ENCODE peak calls at places on chromosomes 16 and 17, in six cellular contexts. M is D721Med, U is pancreas, Q is left lung, X is A549, G is nephron progenitor cell. K is an unnamed sample.

GRCh38 chr17:31494259-31495048 is 103.0 kb downstream of the RAB11FIP4 start:
- DNase-seq in M (no peak), U (no peak), Q (no peak), X (no peak), G (no peak), K (no peak)

GRCh38 chr17:53032861-53033271 is 789.9 kb upstream of the KIF2B start:
- DNase-seq in M (no peak), U (no peak), Q (no peak), X (peak; percentile 65), G (peak; percentile 48), K (no peak)

GRCh38 chr16:57146735-57147134 is 39.1 kb downstream of the PSME3IP1 start:
- DNase-seq in M (no peak), U (no peak), Q (peak; percentile 33), X (peak; percentile 46), G (no peak), K (no peak)

GRCh38 chr16:13660807-13661206 is 259.1 kb upstream of the ERCC4 start:
- DNase-seq in M (no peak), U (no peak), Q (no peak), X (peak; percentile 15), G (no peak), K (no peak)

GRCh38 chr17:58096892-58097291 is 13.7 kb downstream of the DYNLL2 start:
- DNase-seq in M (no peak), U (no peak), Q (no peak), X (no peak), G (no peak), K (no peak)

GRCh38 chr17:77107506-77108433 is 33.0 kb upstream of the SEC14L1 start:
- DNase-seq in M (no peak), U (no peak), Q (no peak), X (no peak), G (no peak), K (no peak)

GRCh38 chr17:17204041-17204591 is 2.0 kb downstream of the PLD6 start:
- DNase-seq in M (no peak), U (peak; percentile 65), Q (peak; percentile 73), X (no peak), G (no peak), K (no peak)

GRCh38 chr16:68503334-68503733 is 35.8 kb upstream of the ZFP90 start:
- DNase-seq in M (no peak), U (no peak), Q (no peak), X (no peak), G (no peak), K (no peak)

GRCh38 chr16:65070831-65071230 is 51.0 kb downstream of the CDH11 start:
- DNase-seq in M (no peak), U (no peak), Q (no peak), X (peak; percentile 87), G (no peak), K (no peak)

GRCh38 chr17:49913226-49914095 is 55.5 kb upstream of the DLX4 start:
- DNase-seq in M (no peak), U (no peak), Q (no peak), X (peak; percentile 45), G (no peak), K (no peak)

DNA sequence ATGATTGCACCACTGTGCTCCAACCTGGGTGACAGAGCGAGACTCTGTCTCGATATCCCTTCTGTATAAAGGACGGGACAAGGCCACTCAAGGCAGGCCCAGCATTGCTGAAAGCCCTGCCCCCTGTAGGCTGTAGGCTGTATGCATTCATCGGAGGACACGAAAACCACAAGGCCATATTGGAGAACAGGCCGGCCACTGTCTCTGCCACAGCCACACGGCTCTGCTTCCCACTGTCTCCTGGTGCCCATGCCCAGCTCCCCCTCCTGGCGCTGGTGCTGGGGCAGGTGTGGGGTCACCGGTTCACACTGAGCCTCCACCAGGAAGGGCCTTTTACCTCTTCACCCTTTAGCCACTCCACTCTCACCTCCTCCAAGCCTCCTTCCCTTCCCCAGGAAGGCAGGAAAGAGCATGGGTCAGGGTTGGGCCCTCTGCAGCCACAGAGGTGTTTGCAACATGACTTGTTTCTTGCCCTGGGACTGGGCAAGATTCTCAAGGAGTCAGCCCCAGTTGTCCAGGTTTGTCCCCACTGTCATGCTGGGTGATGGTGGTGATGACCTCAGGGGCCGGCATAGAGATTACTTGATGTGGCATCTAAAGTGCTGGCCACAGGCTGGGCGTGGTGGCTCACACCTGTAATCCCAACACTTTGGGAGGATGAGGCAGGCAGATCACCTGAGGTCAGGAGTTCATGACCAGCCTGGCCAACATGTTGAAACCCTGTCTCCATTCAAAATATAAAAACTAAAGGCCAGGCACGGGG is 5.3 kb upstream of the NTN3 start:
- DNase-seq in M (no peak), U (no peak), Q (peak; percentile 25), X (peak; percentile 55), G (no peak), K (no peak)
- TF ChIP-seq CTCF in M (peak; percentile 36), U (no peak), Q (no peak), X (no peak), G (peak; percentile 22), K (peak; percentile 36)

GRCh38 chr17:9646556-9646905 is 1.2 kb downstream of the USP43 start:
- DNase-seq in M (no peak), U (no peak), Q (no peak), X (no peak), G (no peak), K (no peak)

GRCh38 chr17:9643611-9644010 is 1.7 kb upstream of the USP43 start:
- DNase-seq in M (no peak), U (no peak), Q (no peak), X (no peak), G (no peak), K (no peak)

GRCh38 chr17:9647014-9647413 is 1.7 kb downstream of the USP43 start:
- DNase-seq in M (no peak), U (no peak), Q (no peak), X (no peak), G (peak; percentile 23), K (no peak)

GRCh38 chr17:9644910-9645751 is at the start of gene USP43:
- DNase-seq in M (no peak), U (peak; percentile 78), Q (peak; percentile 89), X (peak; percentile 72), G (peak; percentile 55), K (no peak)

DNA sequence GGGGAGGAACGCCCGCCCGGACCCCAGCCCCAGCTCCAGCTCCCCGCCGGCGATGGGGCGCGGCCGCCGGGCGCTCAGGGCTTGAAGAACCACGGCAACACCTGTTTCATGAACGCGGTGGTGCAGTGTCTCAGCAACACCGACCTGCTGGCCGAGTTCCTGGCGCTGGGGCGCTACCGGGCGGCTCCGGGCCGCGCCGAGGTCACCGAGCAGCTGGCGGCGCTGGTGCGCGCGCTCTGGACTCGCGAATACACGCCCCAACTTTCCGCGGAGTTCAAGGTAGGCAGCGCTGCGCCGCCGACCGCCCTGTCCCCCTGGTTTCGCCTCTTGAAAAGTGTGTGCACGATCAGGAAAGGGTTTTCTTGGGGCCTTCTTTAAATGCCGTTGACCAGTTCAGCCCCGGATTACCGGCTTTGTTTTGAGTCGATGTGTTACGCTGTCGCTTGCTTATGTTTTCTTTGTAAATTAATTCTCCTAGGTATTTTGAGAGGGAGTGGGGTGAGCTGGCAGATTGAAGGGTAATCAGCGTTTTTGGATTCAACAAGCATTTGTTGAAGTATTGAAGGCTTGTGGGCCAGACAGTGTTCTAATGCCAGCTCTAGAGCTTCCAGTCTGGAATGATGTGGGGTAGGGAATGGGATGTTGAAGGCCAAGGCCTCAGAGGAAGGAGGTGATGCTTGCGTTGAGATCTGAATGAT is 690 bp downstream of the USP43 start:
- DNase-seq in M (no peak), U (peak; percentile 83), Q (peak; percentile 89), X (peak; percentile 82), G (peak; percentile 69), K (peak; percentile 86)
- TF ChIP-seq CTCF in M (no peak), U (no peak), Q (peak; percentile 11), X (peak; percentile 55), G (no peak), K (peak; percentile 27)

GRCh38 chr17:32876414-32877163 is at the start of gene MYO1D:
- DNase-seq in M (no peak), U (peak; percentile 83), Q (peak; percentile 88), X (peak; percentile 48), G (peak; percentile 65), K (peak; percentile 83)
- TF ChIP-seq CTCF in M (peak; percentile 31), U (peak; percentile 59), Q (peak; percentile 19), X (no peak), G (peak; percentile 25), K (peak; percentile 44)

DNA sequence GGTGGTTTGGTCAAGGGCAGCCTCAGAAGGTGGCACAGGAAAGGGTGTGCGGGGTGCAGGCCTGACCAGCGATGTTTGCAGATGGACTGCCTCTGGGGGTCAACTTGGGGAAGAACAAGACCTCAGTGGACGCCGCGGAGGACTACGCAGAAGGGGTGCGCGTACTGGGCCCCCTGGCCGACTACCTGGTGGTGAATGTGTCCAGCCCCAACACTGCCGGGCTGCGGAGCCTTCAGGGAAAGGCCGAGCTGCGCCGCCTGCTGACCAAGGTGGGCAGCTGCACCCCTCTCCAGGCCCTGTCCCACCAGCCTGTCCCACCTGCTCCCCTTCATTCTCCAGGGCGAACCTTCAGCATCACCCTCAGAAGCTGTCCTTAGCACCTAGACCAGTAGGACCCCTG is 12.5 kb downstream of the DHODH start:
- DNase-seq in M (no peak), U (no peak), Q (no peak), X (no peak), G (peak; percentile 54), K (no peak)
- TF ChIP-seq CTCF in M (no peak), U (no peak), Q (no peak), X (no peak), G (peak; percentile 58), K (peak; percentile 19)

DNA sequence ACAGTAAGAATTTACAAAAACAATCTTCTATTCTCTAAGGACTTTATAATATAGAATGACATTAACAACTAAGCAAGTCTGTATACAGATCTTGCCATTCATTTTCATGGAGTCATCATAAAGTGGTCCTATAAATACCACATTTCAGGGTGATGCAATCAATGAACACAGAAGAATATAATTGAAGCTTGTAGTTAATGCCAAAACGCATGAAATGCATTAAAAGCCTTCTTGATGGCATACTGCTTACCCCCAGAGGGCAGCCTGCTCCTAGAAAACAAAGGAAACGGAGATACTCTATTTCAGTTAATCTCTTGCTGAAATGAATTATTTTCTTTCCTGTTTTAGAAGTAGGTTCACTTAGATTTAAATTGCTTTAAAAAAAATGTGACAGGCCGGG is 45.2 kb upstream of the STAC2 start:
- DNase-seq in M (no peak), U (no peak), Q (no peak), X (peak; percentile 48), G (no peak), K (no peak)
- TF ChIP-seq CTCF in M (peak; percentile 72), U (no peak), Q (no peak), X (peak; percentile 40), G (no peak), K (peak; percentile 57)

GRCh38 chr16:21101631-21102420 is 48.8 kb downstream of the DNAH3 start:
- DNase-seq in M (peak; percentile 44), U (no peak), Q (no peak), X (peak; percentile 53), G (peak; percentile 41), K (no peak)
- TF ChIP-seq CTCF in M (peak; percentile 34), U (no peak), Q (peak; percentile 12), X (peak; percentile 48), G (peak; percentile 34), K (no peak)

GRCh38 chr16:84397090-84397489 is 28.8 kb downstream of the ATP2C2 start:
- DNase-seq in M (no peak), U (no peak), Q (no peak), X (peak; percentile 35), G (no peak), K (no peak)
- TF ChIP-seq CTCF in M (no peak), U (no peak), Q (no peak), X (peak; percentile 26), G (no peak), K (no peak)

K was measured in osteocyte.